ENCODE peak calls at places on chromosomes 5 and 9, in five cellular contexts. L is NB4, Z is neural progenitor cell, H is nephron progenitor cell, T is upper lobe of right lung. G is an unnamed sample.

GRCh38 chr5:177496111-177497010 is 1.0 kb downstream of the PDLIM7 start:
- DNase-seq in L (peak; percentile 86), H (peak; percentile 82), T (peak; percentile 76), Z (peak; percentile 97), G (peak; percentile 95)

GRCh38 chr9:123113185-123113584 is 79.7 kb downstream of the GPR21 start:
- DNase-seq in H (no peak), Z (no peak), L (no peak), T (no peak), G (no peak)

GRCh38 chr5:1032011-1032410 is 23.4 kb downstream of the NKD2 start:
- DNase-seq in T (no peak), Z (no peak), H (no peak), L (no peak), G (no peak)

GRCh38 chr5:148125641-148126040 is 42.7 kb upstream of the SPINK14 start:
- DNase-seq in H (no peak), Z (no peak), T (no peak), L (peak; percentile 14), G (peak; percentile 41)

GRCh38 chr9:110160685-110161084 is 47.3 kb downstream of the C9orf152 start:
- DNase-seq in T (no peak), Z (no peak), H (no peak), L (no peak), G (no peak)

GRCh38 chr9:112487008-112487798 is 576 bp downstream of the KIAA1958 start:
- DNase-seq in L (peak; percentile 69), H (peak; percentile 71), T (peak; percentile 90), Z (peak; percentile 87), G (peak; percentile 46)

GRCh38 chr9:17453751-17454150 is 125.1 kb upstream of the SH3GL2 start:
- DNase-seq in H (no peak), L (peak; percentile 15), Z (no peak), T (no peak), G (peak; percentile 7)

GRCh38 chr9:105053209-105053652 is 125.3 kb upstream of the ABCA1 start:
- DNase-seq in T (no peak), H (no peak), L (peak; percentile 94), Z (no peak), G (peak; percentile 88)

GRCh38 chr9:112377087-112377486 is 2.8 kb upstream of the HSDL2 start:
- DNase-seq in L (no peak), Z (no peak), H (no peak), T (no peak), G (no peak)

GRCh38 chr5:150645070-150645700 is 4.7 kb downstream of the SYNPO start:
- DNase-seq in Z (peak; percentile 86), H (peak; percentile 37), L (no peak), T (no peak), G (peak; percentile 98)

GRCh38 chr5:43428034-43428712 is 16.0 kb upstream of the CCL28 start:
- DNase-seq in Z (no peak), H (no peak), L (no peak), T (no peak), G (peak; percentile 91)

GRCh38 chr9:18920141-18920611 is 112.8 kb downstream of the SAXO1 start:
- DNase-seq in H (no peak), Z (no peak), L (no peak), T (no peak), G (no peak)

GRCh38 chr5:112907166-112907611 is 14.8 kb downstream of the REEP5 start:
- DNase-seq in T (no peak), H (no peak), Z (no peak), L (no peak), G (no peak)

GRCh38 chr9:131631254-131631653 is 85.9 kb downstream of the PRRT1B start:
- DNase-seq in T (no peak), H (no peak), L (no peak), Z (no peak), G (no peak)

GRCh38 chr5:173602423-173602822 is 14.0 kb downstream of the BOD1 start:
- DNase-seq in H (no peak), T (peak; percentile 81), L (peak; percentile 16), Z (no peak), G (peak; percentile 55)
- TF ChIP-seq CTCF in H (no peak), T (no peak), L (no peak), Z (no peak), G (no peak)

DNA sequence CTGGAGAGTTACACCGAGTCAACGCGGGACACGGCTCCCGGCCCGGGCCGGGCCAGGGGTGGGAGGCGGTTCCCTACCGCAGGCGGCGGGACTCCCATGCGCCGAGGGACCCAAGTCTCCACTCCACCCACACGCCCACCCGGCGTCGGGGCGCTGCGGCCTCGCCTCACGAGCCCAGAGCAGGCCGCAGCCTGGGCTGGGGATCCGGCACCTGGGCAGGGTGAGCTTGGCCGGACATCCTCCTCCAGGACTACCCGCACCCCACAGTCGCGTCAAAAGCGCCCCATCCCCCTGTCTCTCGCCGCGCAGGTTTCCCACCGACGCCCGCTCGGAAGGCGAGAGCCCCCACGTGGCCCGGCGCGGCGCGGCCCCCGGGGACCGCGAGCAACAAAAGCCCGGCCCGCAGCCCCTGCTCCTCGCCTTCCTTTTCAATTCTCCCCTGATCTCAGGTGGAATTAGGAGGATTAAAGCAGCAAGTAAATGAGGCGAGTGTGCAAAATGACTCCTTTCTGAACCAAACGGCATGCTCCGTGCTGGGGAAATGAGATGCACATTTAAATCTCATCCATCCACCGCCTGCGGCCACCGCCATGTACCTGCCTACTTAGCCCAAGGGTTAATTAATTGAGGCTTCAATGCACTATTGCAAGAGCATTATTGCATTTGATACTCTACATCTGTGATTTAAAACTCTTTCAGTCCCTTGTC is 196.6 kb upstream of the TBCA start:
- DNase-seq in L (no peak), Z (peak; percentile 75), H (peak; percentile 46), T (no peak), G (no peak)
- TF ChIP-seq CTCF in L (no peak), Z (peak; percentile 25), H (no peak), T (peak; percentile 11), G (no peak)

GRCh38 chr9:89808076-89808701 is 203.4 kb downstream of the GADD45G start:
- DNase-seq in T (no peak), Z (no peak), H (peak; percentile 65), L (no peak), G (no peak)
- TF ChIP-seq CTCF in T (peak; percentile 17), Z (peak; percentile 27), H (no peak), L (peak; percentile 12), G (no peak)

GRCh38 chr9:20620658-20621552 is 1.4 kb downstream of the MLLT3 start:
- DNase-seq in H (peak; percentile 35), Z (peak; percentile 49), T (peak; percentile 73), L (peak; percentile 64), G (no peak)

GRCh38 chr9:20616808-20617207 is 5.5 kb downstream of the MLLT3 start:
- DNase-seq in T (no peak), Z (no peak), L (no peak), H (no peak), G (no peak)

GRCh38 chr9:20619492-20619860 is 2.8 kb downstream of the MLLT3 start:
- DNase-seq in H (no peak), L (no peak), T (no peak), Z (no peak), G (no peak)

GRCh38 chr9:20621553-20622329 is 558 bp downstream of the MLLT3 start:
- DNase-seq in Z (peak; percentile 75), L (peak; percentile 90), T (peak; percentile 86), H (peak; percentile 69), G (peak; percentile 42)

DNA sequence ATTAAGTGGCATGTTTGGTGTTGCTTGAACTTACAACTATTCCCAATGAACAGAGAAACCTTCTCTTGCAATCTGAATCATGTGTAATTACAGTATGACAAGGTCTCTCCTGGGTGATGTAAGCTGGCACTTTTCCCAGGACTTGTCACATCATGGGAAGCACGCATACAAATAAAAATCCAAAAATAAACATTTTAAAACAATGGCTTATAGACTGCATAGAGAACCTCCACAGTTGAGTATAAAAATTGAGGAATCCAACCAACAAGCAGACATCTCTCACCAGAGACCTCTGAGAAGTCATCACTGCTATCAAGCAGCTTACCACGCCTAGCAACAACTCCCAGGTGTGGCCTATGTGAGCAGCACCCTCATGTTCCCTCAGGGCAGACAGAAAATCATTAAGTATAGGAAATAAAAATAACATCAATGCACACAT is 3.9 kb downstream of the MLLT3 start:
- DNase-seq in H (no peak), T (no peak), Z (no peak), L (no peak), G (peak; percentile 81)
- TF ChIP-seq CTCF in H (no peak), T (no peak), Z (no peak), L (no peak), G (no peak)

GRCh38 chr9:117169089-117169488 is 245.8 kb downstream of the ASTN2 start:
- DNase-seq in Z (no peak), L (no peak), H (no peak), T (no peak), G (no peak)

GRCh38 chr9:117160254-117160653 is 254.6 kb downstream of the ASTN2 start:
- DNase-seq in T (no peak), L (peak; percentile 11), Z (peak; percentile 16), H (no peak), G (no peak)

DNA sequence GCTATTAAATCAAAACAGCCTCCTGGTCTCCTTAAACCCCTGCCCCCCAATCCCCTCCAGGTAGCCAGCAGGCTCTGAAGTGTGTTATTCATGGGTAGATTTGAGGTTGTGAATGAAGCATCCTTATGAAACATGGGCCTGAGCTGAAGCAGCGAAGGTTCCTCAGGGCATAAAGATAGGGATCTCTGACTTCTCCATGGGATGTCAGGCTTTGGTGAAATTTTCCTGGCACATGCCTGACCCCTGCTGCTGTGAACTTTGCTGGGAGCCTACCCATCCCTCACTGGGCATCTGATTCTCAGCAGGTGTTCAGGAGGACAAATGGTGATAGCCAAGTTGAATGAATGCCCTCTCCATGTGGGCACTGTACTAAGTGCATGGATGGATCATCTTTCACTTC is 250.3 kb downstream of the ASTN2 start:
- DNase-seq in T (no peak), Z (no peak), L (no peak), H (no peak), G (no peak)
- TF ChIP-seq CTCF in T (no peak), Z (no peak), L (no peak), H (no peak), G (no peak)

GRCh38 chr5:93078082-93079038 is 502.7 kb downstream of the NR2F1-AS1 start:
- DNase-seq in T (no peak), L (peak; percentile 4), H (no peak), Z (no peak), G (peak; percentile 90)
- TF ChIP-seq CTCF in T (no peak), L (no peak), H (no peak), Z (no peak), G (no peak)